ENCODE peak calls at places on chromosomes 12 and 14, in five cellular contexts. V is uterus, R is A549, P is HCT116, Y is heart left ventricle. S is an unnamed sample.

GRCh38 chr14:58639842-58640484 is 2.2 kb downstream of the DACT1 start:
- DNase-seq in V (no peak), R (peak; percentile 65), P (peak; percentile 62), Y (peak; percentile 49), S (no peak)

GRCh38 chr12:41699658-41700057 is 445.0 kb downstream of the GXYLT1 start:
- DNase-seq in V (no peak), R (no peak), P (no peak), Y (no peak), S (no peak)

GRCh38 chr14:88630565-88630964 is 67.7 kb downstream of the ZC3H14 start:
- DNase-seq in V (no peak), R (peak; percentile 18), P (no peak), Y (no peak), S (no peak)

GRCh38 chr14:67987596-67987995 is 168.0 kb downstream of the RAD51B start:
- DNase-seq in V (no peak), R (no peak), P (no peak), Y (no peak), S (peak; percentile 68)

GRCh38 chr12:9796346-9796745 is 30.9 kb upstream of the KLRF1 start:
- DNase-seq in V (no peak), R (no peak), P (no peak), Y (no peak), S (no peak)

GRCh38 chr12:118541945-118542344 is 165.6 kb downstream of the SUDS3 start:
- DNase-seq in V (no peak), R (peak; percentile 34), P (peak; percentile 15), Y (no peak), S (no peak)

GRCh38 chr12:132323171-132324010 is 6.0 kb downstream of the GALNT9 start:
- DNase-seq in V (no peak), R (no peak), P (no peak), Y (no peak), S (no peak)

GRCh38 chr12:78864483-78865296 is at the start of gene SYT1:
- DNase-seq in V (peak; percentile 76), R (peak; percentile 96), P (no peak), Y (no peak), S (no peak)

GRCh38 chr12:13588574-13588973 is 392.0 kb downstream of the EMP1 start:
- DNase-seq in V (no peak), R (no peak), P (no peak), Y (no peak), S (no peak)

GRCh38 chr12:47576256-47576655 is 129.6 kb downstream of the RPAP3 start:
- DNase-seq in V (no peak), R (no peak), P (no peak), Y (no peak), S (no peak)

GRCh38 chr12:103884316-103884715 is 43.3 kb upstream of the NT5DC3 start:
- DNase-seq in V (no peak), R (peak; percentile 62), P (no peak), Y (no peak), S (peak; percentile 26)

GRCh38 chr14:103536693-103537092 is 7.7 kb downstream of the TRMT61A start:
- DNase-seq in V (no peak), R (no peak), P (no peak), Y (no peak), S (no peak)

GRCh38 chr12:112161711-112162110 is 36.4 kb downstream of the TRAFD1 start:
- DNase-seq in V (no peak), R (no peak), P (no peak), Y (no peak), S (no peak)

GRCh38 chr12:110916295-110916875 is 4.0 kb downstream of the MYL2 start:
- DNase-seq in V (no peak), R (no peak), P (no peak), Y (no peak), S (no peak)

GRCh38 chr14:99320105-99320572 is 48.1 kb upstream of the BCL11B start:
- DNase-seq in V (no peak), R (peak; percentile 71), P (peak; percentile 21), Y (no peak), S (peak; percentile 78)

GRCh38 chr12:93274937-93275336 is 102.8 kb upstream of the NUDT4 start:
- DNase-seq in V (no peak), R (no peak), P (no peak), Y (no peak), S (no peak)

GRCh38 chr12:16331998-16332397 is 15.4 kb upstream of the MGST1 start:
- DNase-seq in V (no peak), R (no peak), P (no peak), Y (no peak), S (no peak)

GRCh38 chr14:34110531-34110930 is 159.7 kb upstream of the EGLN3 start:
- DNase-seq in V (no peak), R (no peak), P (no peak), Y (no peak), S (no peak)

GRCh38 chr12:53775478-53776145 is 23.8 kb upstream of the CISTR start:
- DNase-seq in V (peak; percentile 64), R (no peak), P (no peak), Y (peak; percentile 44), S (no peak)

GRCh38 chr12:6241495-6241894 is 41.3 kb downstream of the CD9 start:
- DNase-seq in V (no peak), R (no peak), P (no peak), Y (peak; percentile 84), S (no peak)

GRCh38 chr12:14259481-14260010 is 105.9 kb upstream of the ATF7IP start:
- DNase-seq in V (no peak), R (no peak), P (no peak), Y (no peak), S (no peak)

GRCh38 chr12:132367401-132367851 is 38.0 kb upstream of the GALNT9 start:
- DNase-seq in V (no peak), R (no peak), P (no peak), Y (no peak), S (no peak)

GRCh38 chr12:73225371-73225937 is 953.3 kb downstream of the TRHDE start:
- DNase-seq in V (no peak), R (no peak), P (no peak), Y (no peak), S (no peak)

GRCh38 chr14:48398675-48399282 is 723.4 kb upstream of the MDGA2 start:
- DNase-seq in V (no peak), R (peak; percentile 51), P (peak; percentile 33), Y (no peak), S (peak; percentile 41)

GRCh38 chr12:113135178-113136127 is at the start of gene RASAL1:
- DNase-seq in V (no peak), R (peak; percentile 87), P (peak; percentile 75), Y (no peak), S (peak; percentile 52)

GRCh38 chr12:76519538-76519937 is 40.0 kb downstream of the OSBPL8 start:
- DNase-seq in V (no peak), R (no peak), P (no peak), Y (no peak), S (no peak)

GRCh38 chr12:47746523-47746922 is 12.2 kb downstream of the RAPGEF3 start:
- DNase-seq in V (no peak), R (no peak), P (no peak), Y (no peak), S (no peak)

DNA sequence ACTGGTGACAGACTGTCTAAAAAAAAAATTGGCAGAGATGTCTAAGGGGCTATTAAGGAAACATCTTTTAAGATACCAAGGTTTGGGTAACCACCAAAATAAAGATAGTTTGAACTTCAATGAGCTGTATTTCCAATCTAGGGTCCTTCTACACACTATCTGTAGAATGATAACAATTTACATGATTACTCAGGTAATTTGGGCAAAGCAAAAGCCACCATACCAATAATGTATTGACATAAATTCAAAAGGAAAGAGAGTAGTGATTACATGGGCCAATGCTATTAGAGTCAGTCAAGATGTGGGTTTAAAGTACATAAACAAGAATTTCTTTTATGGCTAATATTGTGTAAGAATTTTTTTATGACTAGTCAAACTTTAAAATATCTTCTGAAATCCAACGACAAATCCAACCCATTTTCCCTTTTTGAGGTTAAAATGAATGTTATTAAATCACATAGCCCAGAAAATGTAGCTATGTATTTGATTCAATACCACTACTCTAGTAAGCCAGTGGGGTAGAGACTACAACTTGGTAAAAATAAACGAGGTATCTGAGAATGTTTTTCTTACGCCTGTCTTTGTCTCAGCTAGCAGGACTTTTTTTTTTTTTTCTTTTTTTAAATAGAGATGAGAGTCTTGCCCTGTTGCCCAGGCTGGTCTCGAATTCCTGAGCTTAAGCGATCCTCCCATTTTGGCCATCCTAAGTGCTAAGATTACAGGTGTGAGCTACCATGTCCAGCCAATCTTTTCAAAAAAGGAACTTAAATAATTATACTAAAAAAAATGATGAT is 10.4 kb downstream of the PNN start:
- DNase-seq in V (no peak), R (no peak), P (no peak), Y (no peak), S (no peak)
- TF ChIP-seq POLR2A in V (no peak), R (no peak), P (no peak), Y (no peak), S (no peak)

DNA sequence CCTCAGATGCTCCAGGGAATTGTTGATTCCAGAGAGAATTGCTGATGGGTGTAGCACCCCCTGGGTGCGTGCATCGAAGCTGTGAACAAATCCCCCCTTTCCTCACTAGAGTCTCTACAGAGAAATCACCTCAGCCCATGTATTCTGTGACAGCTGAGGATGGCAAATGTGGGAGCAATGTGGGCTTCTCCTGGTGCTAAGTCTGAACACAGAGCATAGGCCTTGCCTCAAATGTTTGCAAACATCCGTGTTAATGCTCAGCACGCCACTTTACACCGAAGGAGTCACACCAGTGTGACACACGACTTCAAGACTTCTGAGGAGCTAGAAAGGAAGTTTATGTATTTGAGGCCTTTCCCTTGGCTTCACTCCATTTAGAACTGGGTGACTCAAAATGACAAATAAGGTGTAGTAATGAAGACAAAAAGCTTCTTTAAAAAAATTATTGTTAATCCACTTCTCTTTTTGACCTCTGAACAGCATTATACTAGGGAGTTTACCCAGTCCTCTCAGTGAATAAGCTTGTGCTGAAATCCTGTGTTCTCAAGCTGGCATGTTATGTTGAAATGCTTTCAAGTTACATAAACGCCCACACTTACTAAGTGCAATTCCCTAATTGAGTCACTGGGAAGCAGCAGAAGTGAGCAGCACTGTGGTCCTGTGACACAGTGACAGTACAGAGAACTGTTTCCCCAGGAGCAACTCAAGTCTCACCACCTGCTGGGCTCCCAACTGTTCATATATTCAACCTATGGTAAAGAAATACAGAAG is 92.9 kb downstream of the FAR2 start:
- DNase-seq in V (no peak), R (no peak), P (peak; percentile 49), Y (peak; percentile 38), S (peak; percentile 14)
- TF ChIP-seq POLR2A in V (no peak), R (no peak), P (no peak), Y (no peak), S (no peak)

GRCh38 chr12:65313704-65314317 is 35.3 kb downstream of the MSRB3 start:
- DNase-seq in V (no peak), R (peak; percentile 19), P (peak; percentile 33), Y (no peak), S (no peak)
- TF ChIP-seq POLR2A in V (no peak), R (no peak), P (no peak), Y (no peak), S (no peak)

DNA sequence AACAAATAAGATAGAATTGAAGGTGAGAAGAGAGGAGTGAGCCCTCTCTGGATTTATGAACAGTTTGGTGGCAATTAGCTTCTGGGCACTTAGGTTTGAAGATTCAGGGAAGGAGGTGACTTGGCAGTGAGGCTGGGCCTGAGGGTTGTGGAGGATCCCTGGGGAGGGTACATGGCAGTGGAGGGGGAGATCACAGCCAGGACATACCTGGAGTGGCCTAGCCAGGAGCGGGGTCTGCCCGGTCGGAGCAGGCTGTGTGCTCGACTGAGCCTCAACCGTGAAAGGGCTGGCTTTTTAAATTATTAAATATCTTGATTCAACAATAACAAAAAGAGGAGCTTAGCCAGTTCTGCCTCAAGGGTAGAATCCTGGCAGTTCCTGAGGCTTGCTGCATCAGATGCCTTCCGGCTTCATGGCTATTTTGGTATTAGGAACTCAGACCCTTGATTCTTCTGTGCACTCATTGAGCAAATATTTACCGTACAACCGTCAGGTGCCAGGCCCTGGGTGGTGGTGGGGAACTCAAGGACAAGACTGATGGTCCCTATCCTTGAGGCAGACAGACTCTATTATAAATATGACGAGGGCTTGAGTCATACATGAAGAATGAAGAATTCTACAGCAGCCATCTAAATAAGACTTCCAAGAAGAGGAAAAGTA is 73.4 kb downstream of the SPTB start:
- DNase-seq in V (no peak), R (peak; percentile 91), P (no peak), Y (no peak), S (no peak)
- TF ChIP-seq POLR2A in V (no peak), R (no peak), P (no peak), Y (no peak), S (no peak)